ENCODE peak calls at places on chromosomes 1 and 21, in eight cellular contexts. O, L, E, D, T, B, K and N are unnamed samples.

GRCh38 chr21:45256021-45256911 is 31.4 kb downstream of the POFUT2 start:
- DNase-seq in K (no peak), L (no peak), O (no peak), D (no peak), T (no peak), E (peak), B (no peak), N (no peak)

GRCh38 chr1:232793944-232794343 is 11.3 kb upstream of the MAP10 start:
- DNase-seq in E (no peak), O (no peak), K (no peak), B (no peak), D (no peak), T (peak), L (no peak), N (no peak)

GRCh38 chr1:224106568-224107281 is 7.2 kb upstream of the FBXO28 start:
- DNase-seq in K (no peak), T (peak), B (peak), E (no peak), O (no peak), D (peak), L (no peak), N (peak)

GRCh38 chr1:172398193-172398592 is 22.3 kb upstream of the C1orf105 start:
- DNase-seq in K (no peak), T (no peak), O (no peak), B (no peak), E (no peak), L (no peak), D (peak), N (no peak)

GRCh38 chr1:214261206-214262123 is 19.5 kb upstream of the SMYD2 start:
- DNase-seq in L (peak), T (peak), E (peak), O (peak), D (peak), B (peak), K (peak), N (peak)

GRCh38 chr1:160167580-160167979 is 16.2 kb downstream of the ATP1A4 start:
- DNase-seq in O (no peak), L (no peak), D (no peak), T (no peak), K (no peak), E (no peak), B (no peak), N (no peak)

GRCh38 chr1:213162338-213162737 is 111.3 kb downstream of the RPS6KC1 start:
- DNase-seq in K (no peak), O (no peak), B (no peak), E (no peak), L (no peak), D (no peak), T (no peak), N (no peak)

GRCh38 chr1:206992815-206993214 is 22.6 kb upstream of the FCAMR start:
- DNase-seq in E (no peak), L (no peak), B (no peak), K (no peak), D (no peak), O (no peak), T (no peak), N (no peak)

GRCh38 chr21:38389891-38390290 is 108.4 kb downstream of the ERG start:
- DNase-seq in D (no peak), E (no peak), T (no peak), B (no peak), L (no peak), K (no peak), O (no peak), N (no peak)

GRCh38 chr1:47711211-47711847 is 273.5 kb downstream of the FOXD2 start:
- DNase-seq in K (no peak), O (no peak), T (no peak), L (no peak), D (no peak), B (no peak), E (no peak), N (no peak)

GRCh38 chr1:234543442-234544093 is 64.6 kb upstream of the TARBP1 start:
- DNase-seq in K (peak), O (no peak), T (no peak), D (no peak), B (no peak), L (peak), E (no peak), N (peak)

GRCh38 chr1:1356166-1356795 is 2.1 kb downstream of the MXRA8 start:
- DNase-seq in L (no peak), E (no peak), O (no peak), B (no peak), T (no peak), K (no peak), D (no peak), N (no peak)

GRCh38 chr1:85137660-85138059 is 63.2 kb downstream of the SYDE2 start:
- DNase-seq in B (no peak), E (no peak), T (no peak), K (peak), L (peak), D (peak), O (no peak), N (peak)

GRCh38 chr1:36199934-36200741 is 24.1 kb upstream of the THRAP3 start:
- DNase-seq in B (no peak), K (no peak), L (no peak), O (no peak), T (no peak), D (no peak), E (no peak), N (no peak)

GRCh38 chr1:18350783-18351182 is 129.9 kb upstream of the KLHDC7A start:
- DNase-seq in O (no peak), K (no peak), L (no peak), B (no peak), E (no peak), T (no peak), D (no peak), N (no peak)

GRCh38 chr21:46284077-46284644 is 1.2 kb downstream of the MCM3AP start:
- DNase-seq in K (no peak), T (no peak), D (no peak), E (no peak), O (no peak), L (no peak), B (no peak), N (no peak)

GRCh38 chr1:50913954-50914353 is 46.1 kb downstream of the FAF1 start:
- DNase-seq in D (no peak), L (no peak), T (no peak), O (no peak), E (no peak), B (no peak), K (no peak), N (no peak)

GRCh38 chr1:54436826-54437225 is 30.6 kb upstream of the SSBP3 start:
- DNase-seq in K (no peak), T (no peak), E (no peak), L (no peak), B (no peak), D (no peak), O (no peak), N (no peak)

GRCh38 chr1:201013031-201013485 is 10.5 kb downstream of the KIF21B start:
- DNase-seq in E (no peak), B (no peak), O (no peak), T (peak), D (no peak), K (no peak), L (no peak), N (no peak)

GRCh38 chr1:59360170-59360569 is 63.3 kb downstream of the FGGY start:
- DNase-seq in B (no peak), T (no peak), O (no peak), L (no peak), D (no peak), K (no peak), E (no peak), N (no peak)

GRCh38 chr1:26848499-26848898 is 14.4 kb upstream of the SFN start:
- DNase-seq in O (no peak), L (no peak), T (no peak), E (no peak), B (no peak), D (no peak), K (no peak), N (no peak)

GRCh38 chr1:226631229-226632000 is 82.9 kb downstream of the STUM start:
- DNase-seq in L (no peak), E (no peak), D (no peak), O (no peak), T (no peak), K (no peak), B (no peak), N (no peak)

GRCh38 chr1:188070848-188071247 is 1242.1 kb downstream of the PLA2G4A start:
- DNase-seq in B (no peak), K (no peak), O (no peak), T (no peak), E (no peak), L (no peak), D (no peak), N (no peak)

GRCh38 chr1:245742891-245743290 is 588.1 kb downstream of the KIF26B start:
- DNase-seq in D (peak), T (no peak), O (no peak), B (no peak), K (no peak), L (no peak), E (no peak), N (peak)

GRCh38 chr1:63082754-63083153 is 239.6 kb upstream of the FOXD3 start:
- DNase-seq in O (no peak), L (no peak), E (no peak), B (no peak), D (no peak), T (no peak), K (no peak), N (no peak)

GRCh38 chr1:48608882-48609281 is 136.9 kb upstream of the SPATA6 start:
- DNase-seq in E (no peak), B (no peak), D (no peak), K (no peak), O (no peak), L (no peak), T (no peak), N (no peak)

GRCh38 chr1:185973645-185974044 is 239.5 kb downstream of the HMCN1 start:
- DNase-seq in D (no peak), L (no peak), B (no peak), O (no peak), K (no peak), E (no peak), T (no peak), N (no peak)

GRCh38 chr1:30677471-30677870 is 45.9 kb downstream of the MATN1 start:
- DNase-seq in E (no peak), T (no peak), D (no peak), K (no peak), O (no peak), L (no peak), B (no peak), N (no peak)

GRCh38 chr21:45410151-45410864 is 5.3 kb downstream of the COL18A1 start:
- DNase-seq in K (no peak), B (no peak), E (no peak), T (no peak), O (no peak), L (peak), D (no peak), N (no peak)

GRCh38 chr21:33968082-33968997 is 52.7 kb upstream of the ATP5PO start:
- DNase-seq in K (no peak), T (peak), D (peak), O (no peak), E (peak), B (no peak), L (no peak), N (no peak)

GRCh38 chr1:54409156-54410142 is 3.3 kb upstream of the SSBP3 start:
- DNase-seq in E (no peak), L (no peak), O (no peak), T (peak), B (no peak), D (no peak), K (no peak), N (no peak)

GRCh38 chr1:205936846-205937707 is 6.2 kb downstream of the SLC26A9 start:
- DNase-seq in T (no peak), B (no peak), L (no peak), E (no peak), O (no peak), K (no peak), D (no peak), N (no peak)

GRCh38 chr1:151960780-151961513 is 32.7 kb downstream of the S100A10 start:
- DNase-seq in O (no peak), E (no peak), L (no peak), B (no peak), D (no peak), K (no peak), T (no peak), N (no peak)

GRCh38 chr1:199272107-199272506 is 633.3 kb downstream of the PTPRC start:
- DNase-seq in B (no peak), L (no peak), K (no peak), E (no peak), O (no peak), D (no peak), T (no peak), N (no peak)

GRCh38 chr1:109502368-109502851 is 7.1 kb downstream of the AMIGO1 start:
- DNase-seq in K (no peak), B (no peak), L (no peak), E (no peak), D (no peak), T (peak), O (peak), N (no peak)

GRCh38 chr1:10599194-10599861 is 124.6 kb downstream of the PEX14 start:
- DNase-seq in L (no peak), T (no peak), E (no peak), D (no peak), K (no peak), B (no peak), O (no peak), N (no peak)

GRCh38 chr1:40036574-40036973 is 4.0 kb upstream of the CAP1 start:
- DNase-seq in O (no peak), E (no peak), L (peak), D (peak), K (peak), T (no peak), B (no peak), N (no peak)